ENCODE peak calls at places on chromosomes 3 and 15, in five cellular contexts. One of them, this sample, is unnamed. For H3K4me1 and H3K36me3, the result is how much of the 10 kb centered on the place peaks cover.

GRCh38 chr3:153881201-153881600 is 240.0 kb upstream of the ARHGEF26 start:
- DNase-seq in pancreas: no peak
- DNase-seq in ovary: no peak
- DNase-seq in endothelial cell of umbilical vein: no peak
- DNase-seq in heart right ventricle: no peak
- DNase-seq in this sample: no peak

GRCh38 chr3:190012314-190012782 is 108.3 kb downstream of the P3H2 start:
- DNase-seq in pancreas: no peak
- DNase-seq in ovary: no peak
- DNase-seq in endothelial cell of umbilical vein: peak
- DNase-seq in heart right ventricle: no peak
- DNase-seq in this sample: no peak

GRCh38 chr3:136954980-136955780 is 2.6 kb upstream of the IL20RB start:
- DNase-seq in pancreas: no peak
- DNase-seq in ovary: no peak
- DNase-seq in endothelial cell of umbilical vein: no peak
- DNase-seq in heart right ventricle: no peak
- DNase-seq in this sample: no peak

GRCh38 chr3:177379045-177379444 is 181.8 kb upstream of the TBL1XR1 start:
- DNase-seq in pancreas: no peak
- DNase-seq in ovary: no peak
- DNase-seq in endothelial cell of umbilical vein: no peak
- DNase-seq in heart right ventricle: no peak
- DNase-seq in this sample: no peak

GRCh38 chr15:85473455-85473854 is 93.1 kb downstream of the AKAP13 start:
- DNase-seq in pancreas: no peak
- DNase-seq in ovary: no peak
- DNase-seq in endothelial cell of umbilical vein: no peak
- DNase-seq in heart right ventricle: no peak
- DNase-seq in this sample: peak

GRCh38 chr15:79572691-79573340 is 140.7 kb downstream of the MINAR1 start:
- DNase-seq in pancreas: no peak
- DNase-seq in ovary: no peak
- DNase-seq in endothelial cell of umbilical vein: no peak
- DNase-seq in heart right ventricle: no peak
- DNase-seq in this sample: no peak

GRCh38 chr3:191198480-191198879 is 561 bp upstream of the OSTN start:
- DNase-seq in pancreas: no peak
- DNase-seq in ovary: no peak
- DNase-seq in endothelial cell of umbilical vein: no peak
- DNase-seq in heart right ventricle: no peak
- DNase-seq in this sample: no peak

GRCh38 chr3:4380013-4380412 is 76.8 kb downstream of the SETMAR start:
- DNase-seq in pancreas: no peak
- DNase-seq in ovary: no peak
- DNase-seq in endothelial cell of umbilical vein: no peak
- DNase-seq in heart right ventricle: no peak
- DNase-seq in this sample: no peak

GRCh38 chr15:88604381-88604951 is 16.7 kb upstream of the AEN start:
- DNase-seq in pancreas: no peak
- DNase-seq in ovary: no peak
- DNase-seq in endothelial cell of umbilical vein: no peak
- DNase-seq in heart right ventricle: no peak
- DNase-seq in this sample: no peak

DNA sequence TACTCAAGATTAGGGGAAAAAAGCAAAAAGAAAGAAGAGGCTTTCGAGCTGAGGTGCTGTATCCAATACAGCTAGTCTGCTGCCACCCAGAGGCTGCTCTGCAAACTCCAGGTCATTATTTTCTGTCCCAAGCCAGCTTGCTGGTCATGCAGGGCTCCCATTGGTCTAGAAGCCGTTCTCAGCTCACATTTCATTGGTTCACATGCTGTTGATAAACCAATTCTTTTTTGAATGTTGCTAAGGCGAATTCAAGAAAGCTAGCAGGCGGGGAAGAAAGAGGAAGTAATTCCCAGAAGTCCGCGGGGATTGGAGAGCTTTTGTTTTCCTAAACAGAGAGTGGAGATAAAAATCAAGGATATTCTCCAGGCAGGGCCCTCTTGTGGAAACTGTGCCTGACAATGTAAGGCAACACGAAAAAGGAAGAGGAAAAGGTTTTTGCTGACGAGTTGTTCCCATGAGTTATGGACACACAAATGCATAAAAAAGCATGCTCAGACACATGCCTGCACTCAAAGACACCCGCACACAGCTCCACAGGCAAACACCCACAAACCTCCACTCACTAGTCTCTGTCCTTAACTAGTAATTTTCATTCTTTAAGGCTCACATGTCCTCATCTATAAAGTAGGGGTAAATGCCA is 33.4 kb downstream of the FSTL1 start:
- DNase-seq in pancreas: peak
- DNase-seq in ovary: peak
- DNase-seq in endothelial cell of umbilical vein: peak
- DNase-seq in heart right ventricle: peak
- DNase-seq in this sample: peak
- H3K4me1 ChIP-seq in pancreas: under half
- H3K4me1 ChIP-seq in ovary: under half
- H3K4me1 ChIP-seq in endothelial cell of umbilical vein: under half
- H3K4me1 ChIP-seq in heart right ventricle: under half
- H3K4me1 ChIP-seq in this sample: under half

GRCh38 chr15:60373327-60373726 is 24.5 kb downstream of the ANXA2 start:
- DNase-seq in pancreas: no peak
- DNase-seq in ovary: no peak
- DNase-seq in endothelial cell of umbilical vein: no peak
- DNase-seq in heart right ventricle: no peak
- DNase-seq in this sample: no peak
- H3K36me3 ChIP-seq in pancreas: under half
- H3K36me3 ChIP-seq in ovary: under half
- H3K36me3 ChIP-seq in endothelial cell of umbilical vein: under half
- H3K36me3 ChIP-seq in heart right ventricle: half or more
- H3K36me3 ChIP-seq in this sample: under half

GRCh38 chr3:185242642-185243041 is 11.2 kb downstream of the EHHADH start:
- DNase-seq in pancreas: no peak
- DNase-seq in ovary: no peak
- DNase-seq in endothelial cell of umbilical vein: no peak
- DNase-seq in heart right ventricle: no peak
- DNase-seq in this sample: no peak
- TF ChIP-seq CTCF in pancreas: no peak
- TF ChIP-seq CTCF in ovary: no peak
- TF ChIP-seq CTCF in endothelial cell of umbilical vein: no peak
- TF ChIP-seq CTCF in heart right ventricle: no peak
- TF ChIP-seq CTCF in this sample: no peak

GRCh38 chr15:74399100-74399499 is 31.7 kb upstream of the CYP11A1 start:
- DNase-seq in pancreas: no peak
- DNase-seq in ovary: no peak
- DNase-seq in endothelial cell of umbilical vein: no peak
- DNase-seq in heart right ventricle: no peak
- DNase-seq in this sample: no peak
- H3K4me1 ChIP-seq in pancreas: under half
- H3K4me1 ChIP-seq in ovary: under half
- H3K4me1 ChIP-seq in endothelial cell of umbilical vein: under half
- H3K4me1 ChIP-seq in heart right ventricle: under half
- H3K4me1 ChIP-seq in this sample: under half

DNA sequence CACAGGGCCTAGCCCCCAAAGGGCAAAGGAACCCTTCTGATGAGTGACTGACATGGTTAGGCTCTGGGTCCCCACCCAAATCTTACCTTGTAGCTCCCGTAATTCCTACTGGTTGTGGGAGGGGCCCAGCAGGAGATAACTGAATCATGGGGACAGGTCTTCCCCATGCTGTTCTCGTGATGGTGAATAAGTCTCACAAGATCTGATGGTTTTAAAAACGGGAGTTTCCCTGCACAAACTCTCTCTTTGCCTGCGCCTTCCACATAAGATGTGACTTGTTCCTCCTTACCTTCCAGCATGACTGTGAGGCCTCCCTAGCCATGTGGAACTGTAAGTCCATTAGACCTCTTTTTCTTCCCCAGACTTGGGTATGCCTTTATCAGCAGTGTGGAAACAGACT is 16.9 kb downstream of the TKT start:
- DNase-seq in pancreas: no peak
- DNase-seq in ovary: no peak
- DNase-seq in endothelial cell of umbilical vein: no peak
- DNase-seq in heart right ventricle: no peak
- DNase-seq in this sample: no peak
- H3K36me3 ChIP-seq in pancreas: under half
- H3K36me3 ChIP-seq in ovary: under half
- H3K36me3 ChIP-seq in endothelial cell of umbilical vein: under half
- H3K36me3 ChIP-seq in heart right ventricle: half or more
- H3K36me3 ChIP-seq in this sample: under half

GRCh38 chr3:73623996-73624362 is 762 bp downstream of the PDZRN3 start:
- DNase-seq in pancreas: peak
- DNase-seq in ovary: peak
- DNase-seq in endothelial cell of umbilical vein: no peak
- DNase-seq in heart right ventricle: no peak
- DNase-seq in this sample: peak
- TF ChIP-seq CTCF in pancreas: no peak
- TF ChIP-seq CTCF in ovary: peak
- TF ChIP-seq CTCF in endothelial cell of umbilical vein: no peak
- TF ChIP-seq CTCF in heart right ventricle: peak
- TF ChIP-seq CTCF in this sample: peak

GRCh38 chr15:56725386-56725785 is 7.9 kb downstream of the ZNF280D start:
- DNase-seq in pancreas: no peak
- DNase-seq in ovary: no peak
- DNase-seq in endothelial cell of umbilical vein: no peak
- DNase-seq in heart right ventricle: no peak
- DNase-seq in this sample: no peak
- H3K4me1 ChIP-seq in pancreas: under half
- H3K4me1 ChIP-seq in ovary: under half
- H3K4me1 ChIP-seq in endothelial cell of umbilical vein: under half
- H3K4me1 ChIP-seq in heart right ventricle: under half
- H3K4me1 ChIP-seq in this sample: under half

GRCh38 chr15:63052961-63053698 is 10.6 kb downstream of the TPM1 start:
- DNase-seq in pancreas: no peak
- DNase-seq in ovary: no peak
- DNase-seq in endothelial cell of umbilical vein: peak
- DNase-seq in heart right ventricle: peak
- DNase-seq in this sample: peak
- H3K36me3 ChIP-seq in pancreas: under half
- H3K36me3 ChIP-seq in ovary: under half
- H3K36me3 ChIP-seq in endothelial cell of umbilical vein: under half
- H3K36me3 ChIP-seq in heart right ventricle: under half
- H3K36me3 ChIP-seq in this sample: half or more

This sample was measured in cardiac muscle cell.